ENCODE peak calls at places on chromosomes 7 and 10, in six cellular contexts. J, U, D, Q, Z and H are unnamed samples.

GRCh38 chr7:105585850-105586500 is 4.7 kb upstream of the EFCAB10 start:
- DNase-seq in Q (no peak), Z (no peak), U (no peak), J (no peak), D (no peak), H (no peak)

GRCh38 chr10:88185830-88186229 is 322.4 kb downstream of the PTEN start:
- DNase-seq in Z (no peak), J (no peak), Q (peak), U (no peak), D (no peak), H (no peak)

GRCh38 chr7:45239486-45239885 is 81.9 kb downstream of the RAMP3 start:
- DNase-seq in U (no peak), J (peak), Q (peak), Z (peak), D (no peak), H (no peak)

GRCh38 chr10:110455440-110455839 is 42.3 kb upstream of the DUSP5 start:
- DNase-seq in U (no peak), J (no peak), Q (no peak), D (no peak), Z (no peak), H (no peak)

GRCh38 chr7:20064974-20065862 is 152.0 kb downstream of the MACC1 start:
- DNase-seq in D (no peak), Q (peak), J (peak), Z (peak), U (peak), H (peak)

GRCh38 chr7:135361788-135362187 is 128.2 kb downstream of the STRA8 start:
- DNase-seq in J (no peak), U (no peak), D (no peak), Q (no peak), Z (no peak), H (no peak)

GRCh38 chr10:15346440-15347141 is 24.5 kb downstream of the FAM171A1 start:
- DNase-seq in Q (peak), D (no peak), U (no peak), Z (peak), J (no peak), H (no peak)

GRCh38 chr7:114760477-114760876 is 161.4 kb upstream of the MDFIC start:
- DNase-seq in J (no peak), Z (no peak), U (no peak), D (no peak), Q (no peak), H (no peak)

GRCh38 chr10:52314007-52314821 is at the start of gene DKK1:
- DNase-seq in Q (peak), D (no peak), J (peak), Z (peak), U (peak), H (peak)

GRCh38 chr10:4498763-4499251 is 327.2 kb upstream of the AKR1E2 start:
- DNase-seq in D (no peak), Q (peak), Z (peak), U (no peak), J (peak), H (no peak)

GRCh38 chr10:124913167-124913566 is 28.8 kb upstream of the ZRANB1 start:
- DNase-seq in Q (no peak), U (no peak), Z (no peak), D (no peak), J (no peak), H (no peak)

GRCh38 chr10:3412646-3413045 is 240.1 kb upstream of the PITRM1 start:
- DNase-seq in J (no peak), D (no peak), Q (no peak), U (no peak), Z (no peak), H (no peak)

GRCh38 chr10:78770167-78771090 is 298.3 kb upstream of the ZMIZ1 start:
- DNase-seq in U (peak), D (no peak), Q (no peak), Z (no peak), J (no peak), H (no peak)

GRCh38 chr10:62577666-62578291 is 203.6 kb downstream of the ZNF365 start:
- DNase-seq in U (no peak), Q (peak), J (peak), Z (peak), D (no peak), H (no peak)

GRCh38 chr10:132231656-132232552 is 45.2 kb downstream of the DPYSL4 start:
- DNase-seq in Z (no peak), D (no peak), J (no peak), U (no peak), Q (no peak), H (no peak)

GRCh38 chr10:132279873-132280645 is 27.7 kb downstream of the STK32C start:
- DNase-seq in U (no peak), D (no peak), Q (no peak), Z (no peak), J (no peak), H (no peak)

GRCh38 chr7:65301007-65301406 is 72.6 kb upstream of the ZNF92 start:
- DNase-seq in D (no peak), Z (no peak), U (no peak), Q (no peak), J (no peak), H (no peak)

GRCh38 chr10:17882557-17882956 is 69.2 kb upstream of the SLC39A12 start:
- DNase-seq in Z (peak), U (no peak), J (no peak), Q (no peak), D (no peak), H (no peak)

DNA sequence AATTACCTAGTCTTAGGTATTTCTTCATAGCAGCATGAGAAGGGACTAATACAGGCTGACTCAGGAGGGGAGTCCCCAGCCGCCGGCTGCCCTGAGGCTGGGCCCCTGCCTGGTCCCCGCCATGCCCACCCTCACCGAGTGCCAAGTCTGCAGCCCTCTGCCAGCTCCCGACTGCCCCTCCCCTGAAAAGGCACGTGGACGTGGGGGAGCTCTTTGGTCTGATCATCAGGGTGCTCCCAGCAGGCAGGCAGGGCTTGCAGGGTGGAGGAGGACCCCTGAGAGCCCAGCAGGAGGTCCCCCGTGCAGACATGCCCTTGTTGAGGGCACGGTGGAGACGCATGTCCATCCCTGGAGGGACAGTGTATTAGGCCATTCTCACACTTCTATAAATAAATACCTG is 110.9 kb downstream of the UNCX start:
- DNase-seq in J (no peak), Q (no peak), U (no peak), D (no peak), Z (no peak), H (no peak)
- TF ChIP-seq CTCF in J (no peak), Q (no peak), U (no peak), D (no peak), Z (no peak), H (no peak)

GRCh38 chr7:100895956-100896742 is 461 bp upstream of the ACHE start:
- DNase-seq in D (peak), Q (no peak), U (no peak), Z (no peak), J (no peak), H (no peak)
- H3K4me3 ChIP-seq in D (peak), Q (no peak), U (peak), Z (no peak), J (no peak), H (peak)

GRCh38 chr7:121079425-121080169 is 91.1 kb downstream of the CPED1 start:
- DNase-seq in Z (peak), Q (peak), D (no peak), U (no peak), J (no peak), H (no peak)
- TF ChIP-seq CTCF in Z (peak), Q (peak), D (no peak), U (no peak), J (peak), H (no peak)

GRCh38 chr7:121803041-121803440 is 69.9 kb upstream of the PTPRZ1 start:
- DNase-seq in Q (no peak), J (no peak), U (no peak), D (no peak), Z (no peak), H (no peak)
- H3K4me3 ChIP-seq in Q (no peak), J (no peak), U (no peak), D (no peak), Z (no peak), H (no peak)

GRCh38 chr10:102234866-102235597 is 6.3 kb downstream of the PITX3 start:
- DNase-seq in Z (no peak), J (no peak), Q (no peak), D (no peak), U (no peak), H (no peak)
- TF ChIP-seq CTCF in Z (no peak), J (no peak), Q (no peak), D (no peak), U (no peak), H (no peak)

DNA sequence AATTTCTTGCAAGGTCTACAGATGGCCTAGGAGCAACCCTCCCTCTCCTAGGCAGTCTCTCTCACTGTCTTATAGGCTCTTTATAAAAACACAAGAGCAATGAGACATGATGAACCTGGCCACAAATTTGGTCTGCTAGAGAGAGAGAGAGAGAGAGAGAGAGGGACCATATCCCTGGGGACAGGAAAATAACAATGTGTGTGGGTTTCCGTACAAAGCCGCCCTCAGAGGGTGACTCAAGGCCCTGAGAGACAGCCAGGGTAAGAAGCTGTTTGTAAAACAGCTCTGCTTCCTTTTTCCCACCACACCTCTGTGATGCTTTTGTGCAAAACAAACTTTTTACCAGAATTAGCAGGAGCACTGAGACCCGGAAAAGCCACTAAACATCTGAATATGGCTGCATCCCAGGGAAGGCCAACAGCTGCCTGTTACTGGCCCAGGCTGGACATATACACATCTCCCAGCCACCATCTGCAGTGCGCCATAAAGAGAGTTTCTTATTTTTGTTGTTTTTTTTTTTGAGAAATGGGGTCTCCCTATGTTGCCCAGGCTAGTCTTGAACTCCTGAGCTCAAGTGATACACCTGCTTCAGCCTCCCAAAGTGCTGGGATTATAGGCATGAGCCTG is 18.4 kb downstream of the GIMAP5 start:
- DNase-seq in Q (no peak), J (no peak), D (peak), U (no peak), Z (no peak), H (peak)
- H3K4me3 ChIP-seq in Q (no peak), J (no peak), D (peak), U (no peak), Z (no peak), H (no peak)

GRCh38 chr7:127588697-127589482 is 679 bp downstream of the ARF5 start:
- DNase-seq in Z (peak), D (peak), U (peak), J (no peak), Q (peak), H (peak)
- TF ChIP-seq CTCF in Z (peak), D (no peak), U (peak), J (peak), Q (peak), H (peak)

GRCh38 chr10:121165276-121165675 is 314.1 kb downstream of the WDR11 start:
- DNase-seq in Q (no peak), D (no peak), Z (peak), U (no peak), J (no peak), H (no peak)
- H3K4me3 ChIP-seq in Q (no peak), D (no peak), Z (no peak), U (no peak), J (no peak), H (no peak)

GRCh38 chr7:156964971-156965370 is 15.5 kb downstream of the NOM1 start:
- DNase-seq in Q (no peak), U (no peak), J (no peak), Z (no peak), D (no peak), H (no peak)
- TF ChIP-seq CTCF in Q (no peak), U (no peak), J (no peak), Z (no peak), D (no peak), H (no peak)

DNA sequence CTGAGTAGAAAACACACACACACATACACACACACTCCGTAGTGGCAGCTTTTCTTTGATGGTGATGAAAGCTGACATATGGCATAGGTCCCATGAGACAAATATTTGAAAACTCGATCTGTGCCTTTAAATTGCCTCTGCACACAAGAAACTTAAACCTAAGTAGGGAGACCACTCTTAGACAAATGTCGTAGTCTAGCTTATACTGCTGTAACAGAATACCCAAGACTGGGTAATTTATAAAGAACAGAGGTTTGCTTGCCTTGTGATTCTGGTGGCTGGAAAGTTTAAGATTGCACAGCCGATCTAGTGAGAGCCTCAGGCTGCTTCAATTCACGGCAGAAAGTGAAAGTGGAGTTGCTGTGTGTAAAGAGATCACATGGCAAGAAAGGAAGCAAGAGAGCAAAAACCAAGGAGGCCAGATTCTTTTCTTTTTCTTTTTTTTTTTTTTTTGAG is 489.4 kb upstream of the SORCS1 start:
- DNase-seq in Q (peak), D (no peak), U (no peak), J (peak), Z (peak), H (peak)
- H3K4me3 ChIP-seq in Q (peak), D (no peak), U (peak), J (no peak), Z (peak), H (peak)